ENCODE peak calls at places on chromosomes 12 and 14, in five cellular contexts. H is ovary, I is IMR-90, G is upper lobe of left lung, O is adrenal gland. X is an unnamed sample.

GRCh38 chr14:100778078-100778927 is 47.6 kb upstream of the MEG3 start:
- DNase-seq in H (no peak), I (no peak), G (no peak), O (no peak), X (no peak)

GRCh38 chr12:49017764-49018281 is 753 bp downstream of the PRKAG1 start:
- DNase-seq in H (no peak), I (peak; percentile 46), G (no peak), O (peak; percentile 61), X (no peak)

GRCh38 chr14:85342858-85343607 is 186.9 kb upstream of the FLRT2 start:
- DNase-seq in H (no peak), I (no peak), G (no peak), O (no peak), X (no peak)

GRCh38 chr12:6383572-6384498 is at the start of gene LTBR:
- DNase-seq in H (peak; percentile 96), I (peak; percentile 90), G (peak; percentile 99), O (peak; percentile 98), X (peak; percentile 99)

GRCh38 chr12:126055521-126055920 is 990.3 kb downstream of the AACS start:
- DNase-seq in H (no peak), I (no peak), G (no peak), O (no peak), X (no peak)

GRCh38 chr14:33315217-33315616 is 376.5 kb downstream of the NPAS3 start:
- DNase-seq in H (no peak), I (no peak), G (no peak), O (no peak), X (no peak)

GRCh38 chr14:63006515-63006914 is 38.7 kb downstream of the KCNH5 start:
- DNase-seq in H (no peak), I (no peak), G (no peak), O (no peak), X (no peak)

GRCh38 chr12:116594325-116595038 is 35.3 kb downstream of the MAP1LC3B2 start:
- DNase-seq in H (no peak), I (no peak), G (peak; percentile 80), O (no peak), X (peak; percentile 45)

GRCh38 chr12:75656650-75657049 is 145.2 kb upstream of the KRR1 start:
- DNase-seq in H (no peak), I (peak; percentile 95), G (no peak), O (no peak), X (no peak)

GRCh38 chr12:86683568-86683991 is 427.4 kb upstream of the MGAT4C start:
- DNase-seq in H (no peak), I (peak; percentile 69), G (no peak), O (no peak), X (no peak)

GRCh38 chr12:109264095-109264942 is 44.8 kb downstream of the FOXN4 start:
- DNase-seq in H (peak; percentile 87), I (peak; percentile 41), G (peak; percentile 60), O (peak; percentile 77), X (peak; percentile 70)

GRCh38 chr12:95303476-95303875 is 85.9 kb downstream of the VEZT start:
- DNase-seq in H (no peak), I (peak; percentile 66), G (no peak), O (no peak), X (no peak)

GRCh38 chr12:58580095-58580494 is 340.2 kb downstream of the LRIG3 start:
- DNase-seq in H (no peak), I (peak; percentile 25), G (no peak), O (no peak), X (no peak)

GRCh38 chr12:98084950-98085349 is 430.4 kb upstream of the TMPO start:
- DNase-seq in H (no peak), I (no peak), G (no peak), O (no peak), X (no peak)

GRCh38 chr12:116141110-116141832 is 136.2 kb downstream of the MED13L start:
- DNase-seq in H (no peak), I (no peak), G (no peak), O (no peak), X (no peak)

GRCh38 chr14:20427231-20428009 is 8.5 kb downstream of the KLHL33 start:
- DNase-seq in H (no peak), I (peak; percentile 71), G (no peak), O (no peak), X (no peak)

GRCh38 chr14:57485635-57486034 is 8.0 kb downstream of the CCDC198 start:
- DNase-seq in H (no peak), I (no peak), G (no peak), O (no peak), X (no peak)

GRCh38 chr14:37600880-37601741 is 5.7 kb downstream of the TTC6 start:
- DNase-seq in H (no peak), I (no peak), G (no peak), O (no peak), X (no peak)

GRCh38 chr14:37598085-37598972 is 2.9 kb downstream of the TTC6 start:
- DNase-seq in H (no peak), I (no peak), G (peak; percentile 73), O (no peak), X (no peak)

GRCh38 chr14:37598973-37599526 is 3.6 kb downstream of the TTC6 start:
- DNase-seq in H (no peak), I (no peak), G (no peak), O (no peak), X (no peak)

GRCh38 chr14:37601849-37602248 is 6.4 kb downstream of the TTC6 start:
- DNase-seq in H (no peak), I (no peak), G (no peak), O (no peak), X (no peak)

GRCh38 chr14:37599527-37600368 is 4.3 kb downstream of the TTC6 start:
- DNase-seq in H (no peak), I (no peak), G (no peak), O (no peak), X (no peak)
- TF ChIP-seq POLR2A in H (no peak), I (no peak), G (peak; percentile 22), O (no peak), X (no peak)

DNA sequence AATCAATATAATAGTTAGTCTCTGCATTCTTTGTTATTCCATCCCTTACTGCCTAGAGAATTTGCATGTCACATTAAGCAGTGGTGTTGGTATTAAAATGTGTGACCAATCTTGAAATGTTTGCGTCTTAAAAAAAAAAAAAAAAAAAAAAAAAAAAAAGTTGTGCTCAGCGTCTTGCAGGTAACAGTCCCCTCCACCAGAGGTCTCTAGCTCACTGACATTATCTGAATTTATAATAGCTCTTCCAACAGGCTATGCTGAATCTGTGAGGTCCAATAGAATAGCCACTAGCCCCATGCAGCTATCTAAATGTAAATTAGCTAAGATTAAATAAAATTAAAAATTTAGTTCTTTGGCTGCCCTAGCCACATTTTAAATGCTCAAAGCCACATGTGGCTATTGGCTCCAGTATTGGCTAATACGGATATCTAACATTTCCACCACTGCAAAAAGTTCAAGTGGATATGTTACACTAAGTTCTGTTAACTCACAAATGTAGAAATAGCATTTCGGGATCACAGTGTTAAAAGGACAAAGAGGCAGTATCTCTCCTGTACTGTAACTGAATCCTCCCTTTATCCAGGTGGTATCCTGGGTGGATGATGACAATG is 28.7 kb downstream of the NKX2-8 start:
- DNase-seq in H (no peak), I (peak; percentile 51), G (no peak), O (peak; percentile 14), X (no peak)
- TF ChIP-seq CTCF in H (no peak), I (peak; percentile 81), G (peak; percentile 32), O (peak; percentile 62), X (peak; percentile 66)

GRCh38 chr12:104291867-104292524 is 11.5 kb upstream of the EID3 start:
- DNase-seq in H (no peak), I (no peak), G (no peak), O (no peak), X (no peak)
- H3K4me1 ChIP-seq in H (peaks cover 10% of the 10 kb centered on the region), I (peaks cover 20% of the 10 kb centered on the region), G (peaks cover 38% of the 10 kb centered on the region), O (peaks cover 59% of the 10 kb centered on the region), X (peaks cover 17% of the 10 kb centered on the region)

DNA sequence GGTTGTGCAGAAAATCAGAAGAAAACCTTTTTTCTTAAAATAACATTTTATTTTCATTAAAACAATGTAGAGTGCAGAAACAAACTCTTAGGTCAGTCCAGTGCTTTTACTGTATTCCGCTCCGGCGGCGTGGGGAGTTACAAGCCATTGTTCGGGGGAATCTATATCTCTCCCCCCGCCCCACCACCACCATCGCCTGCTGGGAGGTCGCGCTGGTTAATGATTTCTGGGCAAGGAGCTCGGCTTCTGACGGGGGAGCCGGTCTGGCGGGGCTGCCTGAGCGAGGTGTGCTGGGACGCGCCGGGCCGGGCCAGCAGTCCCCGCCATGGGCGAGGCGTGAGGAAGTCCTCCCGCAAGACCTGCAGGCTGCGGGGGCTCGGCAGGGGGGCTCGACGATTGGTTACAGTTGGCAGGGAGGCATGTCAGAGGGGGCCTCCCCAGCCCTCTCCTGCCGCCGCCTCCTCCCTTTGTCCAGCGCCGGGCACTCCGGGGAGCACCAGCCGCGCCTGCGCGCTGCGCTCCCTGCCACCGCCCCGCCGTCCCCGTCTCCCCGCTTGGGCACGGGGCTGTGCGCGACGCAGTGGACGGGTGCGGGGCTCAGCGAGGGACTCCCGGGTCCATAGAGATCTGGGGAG is 1.0 kb upstream of the DUSP6 start:
- DNase-seq in H (peak; percentile 61), I (peak; percentile 62), G (peak; percentile 77), O (peak; percentile 69), X (peak; percentile 92)
- TF ChIP-seq POLR2A in H (no peak), I (no peak), G (peak; percentile 88), O (peak; percentile 10), X (peak; percentile 77)

DNA sequence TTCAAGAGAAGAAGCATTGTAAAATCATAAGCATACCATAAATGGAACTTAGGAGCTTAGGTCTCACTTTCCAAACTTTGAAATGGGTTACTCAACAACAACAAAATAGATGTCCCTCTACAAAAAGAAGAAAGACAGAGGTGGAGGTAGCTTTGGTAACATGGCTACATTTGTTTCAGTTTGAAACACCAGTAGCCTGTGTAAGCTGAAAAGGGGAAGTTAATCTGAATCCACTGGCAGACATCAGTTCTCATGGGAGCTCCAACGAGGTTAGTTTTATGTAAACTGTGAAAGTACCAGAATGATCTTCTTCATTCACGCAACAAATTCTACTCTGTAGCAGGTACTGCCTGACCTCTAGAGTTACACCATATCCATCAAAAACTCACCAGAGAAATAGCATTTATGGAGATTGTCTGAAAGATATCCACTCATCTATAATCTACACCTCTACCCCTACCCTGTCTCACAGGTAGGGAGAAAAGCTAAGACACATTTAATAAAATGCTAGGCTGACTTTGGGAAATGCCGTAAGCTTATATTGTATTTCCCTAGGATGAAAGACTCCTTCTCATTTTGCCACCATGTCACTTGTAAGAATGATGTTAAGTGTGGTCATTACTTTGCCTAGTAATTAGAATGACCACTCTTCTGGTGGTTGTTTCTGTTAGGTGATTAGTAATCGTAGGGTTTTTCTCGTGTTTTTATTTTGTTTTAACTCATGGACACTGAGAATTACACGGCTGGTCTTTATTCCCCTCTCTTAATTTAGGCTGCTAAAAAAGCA is 224.1 kb downstream of the ASCL1 start:
- DNase-seq in H (no peak), I (no peak), G (no peak), O (no peak), X (no peak)
- TF ChIP-seq CTCF in H (no peak), I (no peak), G (no peak), O (no peak), X (no peak)

GRCh38 chr12:20050166-20050565 is 318.2 kb upstream of the PDE3A start:
- DNase-seq in H (no peak), I (no peak), G (no peak), O (no peak), X (no peak)
- H3K4me1 ChIP-seq in H (peaks cover 1% of the 10 kb centered on the region), I (no peaks in the 10 kb centered on the region), G (no peaks in the 10 kb centered on the region), O (no peaks in the 10 kb centered on the region), X (peaks cover 13% of the 10 kb centered on the region)